ENCODE peak calls at places on chromosomes 13 and 19, in five cellular contexts. One of them, this sample, is unnamed.

GRCh38 chr13:110520431-110521295 is 40.9 kb downstream of the RAB20 start:
- DNase-seq in T follicular helper cell: no peak
- DNase-seq in iPS-NIHi11: no peak
- DNase-seq in lower leg skin: peak
- DNase-seq in hepatic stellate cell: no peak
- DNase-seq in this sample: no peak

GRCh38 chr13:29978211-29978610 is 127.8 kb upstream of the UBL3 start:
- DNase-seq in lower leg skin: no peak
- DNase-seq in hepatic stellate cell: no peak
- DNase-seq in iPS-NIHi11: no peak
- DNase-seq in T follicular helper cell: no peak
- DNase-seq in this sample: no peak

GRCh38 chr13:32731576-32731975 is 145.3 kb downstream of the PDS5B start:
- DNase-seq in iPS-NIHi11: no peak
- DNase-seq in T follicular helper cell: no peak
- DNase-seq in lower leg skin: no peak
- DNase-seq in hepatic stellate cell: no peak
- DNase-seq in this sample: no peak

GRCh38 chr13:33318744-33319143 is 33.2 kb upstream of the STARD13 start:
- DNase-seq in lower leg skin: no peak
- DNase-seq in iPS-NIHi11: no peak
- DNase-seq in T follicular helper cell: no peak
- DNase-seq in hepatic stellate cell: no peak
- DNase-seq in this sample: no peak

GRCh38 chr19:3479819-3480215 is 508 bp downstream of the SMIM24 start:
- DNase-seq in hepatic stellate cell: no peak
- DNase-seq in iPS-NIHi11: peak
- DNase-seq in T follicular helper cell: peak
- DNase-seq in lower leg skin: no peak
- DNase-seq in this sample: no peak

GRCh38 chr19:6767081-6767356 is 216 bp downstream of the SH2D3A start:
- DNase-seq in hepatic stellate cell: no peak
- DNase-seq in T follicular helper cell: no peak
- DNase-seq in iPS-NIHi11: no peak
- DNase-seq in lower leg skin: no peak
- DNase-seq in this sample: no peak

GRCh38 chr19:18140473-18140872 is 12.5 kb upstream of the PIK3R2 start:
- DNase-seq in lower leg skin: no peak
- DNase-seq in hepatic stellate cell: no peak
- DNase-seq in T follicular helper cell: no peak
- DNase-seq in iPS-NIHi11: no peak
- DNase-seq in this sample: no peak

GRCh38 chr13:38338089-38338488 is 11.6 kb upstream of the UFM1 start:
- DNase-seq in hepatic stellate cell: no peak
- DNase-seq in lower leg skin: no peak
- DNase-seq in iPS-NIHi11: no peak
- DNase-seq in T follicular helper cell: no peak
- DNase-seq in this sample: no peak

GRCh38 chr13:95644611-95645052 is at the start of gene DZIP1:
- DNase-seq in hepatic stellate cell: peak
- DNase-seq in T follicular helper cell: no peak
- DNase-seq in iPS-NIHi11: peak
- DNase-seq in lower leg skin: peak
- DNase-seq in this sample: no peak

GRCh38 chr13:95323930-95324662 is 22.8 kb upstream of the ABCC4 start:
- DNase-seq in iPS-NIHi11: no peak
- DNase-seq in hepatic stellate cell: no peak
- DNase-seq in T follicular helper cell: no peak
- DNase-seq in lower leg skin: no peak
- DNase-seq in this sample: no peak

GRCh38 chr19:45273532-45273877 is 22.4 kb downstream of the MARK4 start:
- DNase-seq in T follicular helper cell: no peak
- DNase-seq in iPS-NIHi11: no peak
- DNase-seq in hepatic stellate cell: no peak
- DNase-seq in lower leg skin: no peak
- DNase-seq in this sample: no peak